ENCODE peak calls at places on chromosomes 11 and 22, in five cellular contexts. One of them, this sample, is unnamed.

GRCh38 chr22:19652316-19652715 is 62.0 kb upstream of the SEPTIN5 start:
- DNase-seq in left lung: no peak
- DNase-seq in H9: no peak
- DNase-seq in foreskin fibroblast: no peak
- DNase-seq in CD8-positive, alpha-beta T cell: no peak
- DNase-seq in this sample: no peak

GRCh38 chr11:33530824-33531223 is 169.8 kb downstream of the C11orf91 start:
- DNase-seq in left lung: no peak
- DNase-seq in H9: no peak
- DNase-seq in foreskin fibroblast: peak; percentile 50
- DNase-seq in CD8-positive, alpha-beta T cell: no peak
- DNase-seq in this sample: no peak

GRCh38 chr22:28999510-29000224 is 62.0 kb downstream of the C22orf31 start:
- DNase-seq in left lung: no peak
- DNase-seq in H9: no peak
- DNase-seq in foreskin fibroblast: no peak
- DNase-seq in CD8-positive, alpha-beta T cell: no peak
- DNase-seq in this sample: no peak

GRCh38 chr22:42300286-42301071 is 30.0 kb upstream of the TCF20 start:
- DNase-seq in left lung: peak; percentile 53
- DNase-seq in H9: peak; percentile 63
- DNase-seq in foreskin fibroblast: no peak
- DNase-seq in CD8-positive, alpha-beta T cell: peak; percentile 63
- DNase-seq in this sample: peak; percentile 78

GRCh38 chr11:587978-588380 is 11.7 kb downstream of the PHRF1 start:
- DNase-seq in left lung: no peak
- DNase-seq in H9: no peak
- DNase-seq in foreskin fibroblast: peak; percentile 67
- DNase-seq in CD8-positive, alpha-beta T cell: peak; percentile 95
- DNase-seq in this sample: no peak

GRCh38 chr11:95849087-95849825 is 59.0 kb downstream of the CEP57 start:
- DNase-seq in left lung: no peak
- DNase-seq in H9: peak; percentile 35
- DNase-seq in foreskin fibroblast: peak; percentile 38
- DNase-seq in CD8-positive, alpha-beta T cell: no peak
- DNase-seq in this sample: peak; percentile 10

GRCh38 chr22:23551385-23551784 is 28.7 kb downstream of the IGLL1 start:
- DNase-seq in left lung: no peak
- DNase-seq in H9: no peak
- DNase-seq in foreskin fibroblast: no peak
- DNase-seq in CD8-positive, alpha-beta T cell: no peak
- DNase-seq in this sample: no peak

GRCh38 chr11:86218125-86219081 is 26.1 kb upstream of the EED start:
- DNase-seq in left lung: no peak
- DNase-seq in H9: peak; percentile 74
- DNase-seq in foreskin fibroblast: peak; percentile 58
- DNase-seq in CD8-positive, alpha-beta T cell: peak; percentile 37
- DNase-seq in this sample: peak; percentile 48

GRCh38 chr11:71223081-71223405 is 29.3 kb downstream of the SHANK2 start:
- DNase-seq in left lung: no peak
- DNase-seq in H9: no peak
- DNase-seq in foreskin fibroblast: no peak
- DNase-seq in CD8-positive, alpha-beta T cell: no peak
- DNase-seq in this sample: no peak

GRCh38 chr11:67486481-67487195 is 3.8 kb downstream of the AIP start:
- DNase-seq in left lung: peak; percentile 69
- DNase-seq in H9: no peak
- DNase-seq in foreskin fibroblast: no peak
- DNase-seq in CD8-positive, alpha-beta T cell: peak; percentile 21
- DNase-seq in this sample: peak; percentile 81

GRCh38 chr11:47886096-47886495 is 37.9 kb upstream of the NUP160 start:
- DNase-seq in left lung: no peak
- DNase-seq in H9: no peak
- DNase-seq in foreskin fibroblast: peak; percentile 60
- DNase-seq in CD8-positive, alpha-beta T cell: no peak
- DNase-seq in this sample: no peak

GRCh38 chr11:68749061-68749491 is 2.2 kb downstream of the TESMIN start:
- DNase-seq in left lung: no peak
- DNase-seq in H9: peak; percentile 51
- DNase-seq in foreskin fibroblast: no peak
- DNase-seq in CD8-positive, alpha-beta T cell: no peak
- DNase-seq in this sample: no peak

GRCh38 chr11:123241874-123242538 is 47.0 kb upstream of the CLMP start:
- DNase-seq in left lung: no peak
- DNase-seq in H9: no peak
- DNase-seq in foreskin fibroblast: no peak
- DNase-seq in CD8-positive, alpha-beta T cell: no peak
- DNase-seq in this sample: no peak

GRCh38 chr11:57567512-57568329 is at the start of gene UBE2L6:
- DNase-seq in left lung: peak; percentile 95
- DNase-seq in H9: peak; percentile 53
- DNase-seq in foreskin fibroblast: peak; percentile 33
- DNase-seq in CD8-positive, alpha-beta T cell: peak; percentile 85
- DNase-seq in this sample: peak; percentile 79
- TF ChIP-seq CTCF in left lung: peak; percentile 87
- TF ChIP-seq CTCF in H9: no peak
- TF ChIP-seq CTCF in foreskin fibroblast: no peak
- TF ChIP-seq CTCF in CD8-positive, alpha-beta T cell: peak; percentile 93
- TF ChIP-seq CTCF in this sample: peak; percentile 91

DNA sequence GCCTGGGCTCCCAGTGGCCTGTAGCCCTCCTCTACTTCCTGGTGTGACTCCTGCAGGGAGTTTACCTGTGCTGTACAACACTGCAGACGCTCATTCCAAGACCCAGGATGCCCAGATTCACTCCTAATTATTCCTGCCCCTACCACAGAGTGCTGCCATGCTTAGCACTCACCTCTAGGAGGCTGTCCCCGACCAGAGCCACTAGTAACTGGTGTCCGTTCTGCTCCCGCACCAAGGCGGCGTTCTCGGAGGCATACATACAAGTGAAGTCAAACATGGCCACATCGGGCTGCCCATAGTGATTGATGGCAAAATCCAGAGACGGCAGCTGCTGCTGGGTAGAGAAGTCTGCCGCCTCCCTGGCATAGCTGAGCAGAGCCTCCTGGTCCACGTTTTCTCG is 122.3 kb upstream of the BID start:
- DNase-seq in left lung: no peak
- DNase-seq in H9: peak; percentile 79
- DNase-seq in foreskin fibroblast: no peak
- DNase-seq in CD8-positive, alpha-beta T cell: no peak
- DNase-seq in this sample: no peak
- TF ChIP-seq CTCF in left lung: no peak
- TF ChIP-seq CTCF in H9: peak; percentile 71
- TF ChIP-seq CTCF in foreskin fibroblast: no peak
- TF ChIP-seq CTCF in CD8-positive, alpha-beta T cell: no peak
- TF ChIP-seq CTCF in this sample: no peak

GRCh38 chr11:119101759-119102423 is at the start of gene DPAGT1:
- DNase-seq in left lung: peak; percentile 92
- DNase-seq in H9: peak; percentile 97
- DNase-seq in foreskin fibroblast: peak; percentile 95
- DNase-seq in CD8-positive, alpha-beta T cell: peak; percentile 84
- DNase-seq in this sample: peak; percentile 80

GRCh38 chr11:119100246-119100959 is 1.2 kb downstream of the DPAGT1 start:
- DNase-seq in left lung: no peak
- DNase-seq in H9: no peak
- DNase-seq in foreskin fibroblast: no peak
- DNase-seq in CD8-positive, alpha-beta T cell: no peak
- DNase-seq in this sample: no peak

GRCh38 chr11:119099707-119100106 is 1.9 kb downstream of the DPAGT1 start:
- DNase-seq in left lung: no peak
- DNase-seq in H9: no peak
- DNase-seq in foreskin fibroblast: no peak
- DNase-seq in CD8-positive, alpha-beta T cell: no peak
- DNase-seq in this sample: no peak

GRCh38 chr11:119100960-119101349 is 698 bp downstream of the DPAGT1 start:
- DNase-seq in left lung: no peak
- DNase-seq in H9: no peak
- DNase-seq in foreskin fibroblast: no peak
- DNase-seq in CD8-positive, alpha-beta T cell: no peak
- DNase-seq in this sample: no peak

DNA sequence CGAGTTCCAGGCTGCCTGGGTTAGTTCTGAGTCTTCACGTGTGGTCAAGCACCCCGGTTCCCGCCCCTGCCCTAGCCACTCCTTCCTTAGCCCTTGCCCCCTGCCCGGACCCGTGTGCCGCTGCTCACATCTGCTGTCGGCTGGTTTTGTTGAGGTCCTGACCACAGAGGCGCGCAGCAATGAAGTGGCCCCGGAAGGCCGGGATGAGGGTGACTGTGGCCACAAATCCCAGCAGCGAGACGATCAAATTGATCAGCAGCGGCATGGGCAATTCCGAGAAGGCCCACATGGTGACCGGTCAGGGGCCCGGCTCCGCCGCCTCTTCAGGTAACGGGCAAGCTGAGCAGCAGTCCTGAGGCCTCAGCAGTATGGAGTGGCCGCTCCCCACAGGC is 290 bp downstream of the DPAGT1 start:
- DNase-seq in left lung: peak; percentile 83
- DNase-seq in H9: peak; percentile 79
- DNase-seq in foreskin fibroblast: no peak
- DNase-seq in CD8-positive, alpha-beta T cell: no peak
- DNase-seq in this sample: no peak
- TF ChIP-seq CTCF in left lung: no peak
- TF ChIP-seq CTCF in H9: peak; percentile 32
- TF ChIP-seq CTCF in foreskin fibroblast: no peak
- TF ChIP-seq CTCF in CD8-positive, alpha-beta T cell: no peak
- TF ChIP-seq CTCF in this sample: no peak

GRCh38 chr22:45571089-45571488 is 68.4 kb downstream of the FBLN1 start:
- DNase-seq in left lung: no peak
- DNase-seq in H9: no peak
- DNase-seq in foreskin fibroblast: no peak
- DNase-seq in CD8-positive, alpha-beta T cell: no peak
- DNase-seq in this sample: no peak

GRCh38 chr22:45575607-45576272 is 73.1 kb downstream of the FBLN1 start:
- DNase-seq in left lung: no peak
- DNase-seq in H9: no peak
- DNase-seq in foreskin fibroblast: no peak
- DNase-seq in CD8-positive, alpha-beta T cell: no peak
- DNase-seq in this sample: no peak

GRCh38 chr22:45575173-45575572 is 72.5 kb downstream of the FBLN1 start:
- DNase-seq in left lung: no peak
- DNase-seq in H9: no peak
- DNase-seq in foreskin fibroblast: no peak
- DNase-seq in CD8-positive, alpha-beta T cell: no peak
- DNase-seq in this sample: no peak

GRCh38 chr22:45574069-45574703 is 71.5 kb downstream of the FBLN1 start:
- DNase-seq in left lung: no peak
- DNase-seq in H9: no peak
- DNase-seq in foreskin fibroblast: no peak
- DNase-seq in CD8-positive, alpha-beta T cell: no peak
- DNase-seq in this sample: no peak

DNA sequence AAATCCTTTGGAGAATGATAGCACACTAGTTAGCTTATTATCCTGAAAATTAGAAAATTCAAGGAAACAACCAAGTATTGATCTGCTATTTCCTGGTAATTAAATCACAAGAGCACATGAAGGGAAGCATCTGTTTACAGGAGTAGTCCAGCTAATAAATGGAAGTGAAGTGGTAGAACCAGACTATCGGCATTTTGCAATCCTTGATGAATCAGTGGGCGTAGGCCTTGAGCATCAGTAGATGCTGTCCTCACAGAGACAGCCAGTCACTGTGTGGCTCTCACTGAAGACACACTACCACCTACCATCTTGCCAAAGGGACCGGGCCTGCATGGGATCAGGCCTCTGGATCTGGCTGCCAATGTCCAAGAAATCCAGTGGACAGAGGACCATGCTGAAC is 69.8 kb downstream of the FBLN1 start:
- DNase-seq in left lung: no peak
- DNase-seq in H9: no peak
- DNase-seq in foreskin fibroblast: peak; percentile 61
- DNase-seq in CD8-positive, alpha-beta T cell: no peak
- DNase-seq in this sample: no peak
- TF ChIP-seq CTCF in left lung: no peak
- TF ChIP-seq CTCF in H9: no peak
- TF ChIP-seq CTCF in foreskin fibroblast: no peak
- TF ChIP-seq CTCF in CD8-positive, alpha-beta T cell: no peak
- TF ChIP-seq CTCF in this sample: no peak

This sample was measured in GM10248.